ENCODE peak calls at places on chromosomes 2 and 18, in six cellular contexts. One of them, this sample, is unnamed.

GRCh38 chr2:202488671-202489070 is 112.5 kb downstream of the BMPR2 start:
- DNase-seq in endodermal cell: no peak
- DNase-seq in HFF-Myc: no peak
- DNase-seq in A549: no peak
- DNase-seq in upper lobe of right lung: no peak
- DNase-seq in colonic mucosa: no peak
- DNase-seq in this sample: no peak

GRCh38 chr18:79580481-79581171 is 99.0 kb upstream of the CTDP1 start:
- DNase-seq in upper lobe of right lung: peak; percentile 58
- DNase-seq in endodermal cell: peak; percentile 56
- DNase-seq in HFF-Myc: no peak
- DNase-seq in colonic mucosa: no peak
- DNase-seq in A549: no peak
- DNase-seq in this sample: no peak

GRCh38 chr2:185806783-185807182 is 68.2 kb downstream of the FSIP2 start:
- DNase-seq in HFF-Myc: no peak
- DNase-seq in upper lobe of right lung: no peak
- DNase-seq in endodermal cell: no peak
- DNase-seq in colonic mucosa: no peak
- DNase-seq in A549: no peak
- DNase-seq in this sample: no peak

GRCh38 chr2:117056376-117056748 is 758.1 kb upstream of the DDX18 start:
- DNase-seq in HFF-Myc: no peak
- DNase-seq in A549: no peak
- DNase-seq in endodermal cell: no peak
- DNase-seq in colonic mucosa: no peak
- DNase-seq in upper lobe of right lung: no peak
- DNase-seq in this sample: no peak

GRCh38 chr2:133516405-133517028 is 51.7 kb downstream of the NCKAP5 start:
- DNase-seq in A549: no peak
- DNase-seq in HFF-Myc: no peak
- DNase-seq in upper lobe of right lung: no peak
- DNase-seq in colonic mucosa: no peak
- DNase-seq in endodermal cell: no peak
- DNase-seq in this sample: no peak

GRCh38 chr2:231461516-231461971 is 2.7 kb downstream of the NCL start:
- DNase-seq in upper lobe of right lung: no peak
- DNase-seq in A549: no peak
- DNase-seq in colonic mucosa: no peak
- DNase-seq in endodermal cell: no peak
- DNase-seq in HFF-Myc: no peak
- DNase-seq in this sample: no peak

GRCh38 chr2:44926957-44927356 is 14.5 kb upstream of the SIX3 start:
- DNase-seq in A549: no peak
- DNase-seq in colonic mucosa: no peak
- DNase-seq in HFF-Myc: no peak
- DNase-seq in upper lobe of right lung: no peak
- DNase-seq in endodermal cell: peak; percentile 73
- DNase-seq in this sample: no peak

GRCh38 chr2:241223211-241224067 is 35.0 kb downstream of the ANO7 start:
- DNase-seq in A549: no peak
- DNase-seq in upper lobe of right lung: no peak
- DNase-seq in HFF-Myc: no peak
- DNase-seq in colonic mucosa: no peak
- DNase-seq in endodermal cell: no peak
- DNase-seq in this sample: peak; percentile 9

GRCh38 chr2:70932631-70933230 is 3.0 kb upstream of the ATP6V1B1 start:
- DNase-seq in colonic mucosa: peak; percentile 11
- DNase-seq in endodermal cell: peak; percentile 36
- DNase-seq in A549: no peak
- DNase-seq in upper lobe of right lung: no peak
- DNase-seq in HFF-Myc: no peak
- DNase-seq in this sample: no peak

GRCh38 chr18:62128157-62128556 is 58.7 kb downstream of the PIGN start:
- DNase-seq in HFF-Myc: peak; percentile 78
- DNase-seq in colonic mucosa: no peak
- DNase-seq in endodermal cell: no peak
- DNase-seq in A549: no peak
- DNase-seq in upper lobe of right lung: no peak
- DNase-seq in this sample: peak; percentile 3

GRCh38 chr2:28895189-28895893 is 874 bp downstream of the WDR43 start:
- DNase-seq in A549: peak; percentile 48
- DNase-seq in upper lobe of right lung: peak; percentile 73
- DNase-seq in colonic mucosa: peak; percentile 50
- DNase-seq in HFF-Myc: no peak
- DNase-seq in endodermal cell: peak; percentile 69
- DNase-seq in this sample: peak; percentile 11

GRCh38 chr2:204923957-204924356 is 378.7 kb downstream of the PARD3B start:
- DNase-seq in A549: no peak
- DNase-seq in endodermal cell: no peak
- DNase-seq in colonic mucosa: no peak
- DNase-seq in HFF-Myc: no peak
- DNase-seq in upper lobe of right lung: no peak
- DNase-seq in this sample: no peak

GRCh38 chr18:56789004-56789888 is 138.1 kb downstream of the WDR7 start:
- DNase-seq in A549: peak; percentile 36
- DNase-seq in upper lobe of right lung: no peak
- DNase-seq in colonic mucosa: peak; percentile 28
- DNase-seq in HFF-Myc: no peak
- DNase-seq in endodermal cell: peak; percentile 88
- DNase-seq in this sample: peak; percentile 45

GRCh38 chr2:239300242-239300641 is 100.6 kb downstream of the HDAC4 start:
- DNase-seq in colonic mucosa: no peak
- DNase-seq in A549: no peak
- DNase-seq in endodermal cell: no peak
- DNase-seq in upper lobe of right lung: no peak
- DNase-seq in HFF-Myc: no peak
- DNase-seq in this sample: no peak

GRCh38 chr2:241555711-241556110 is 2.8 kb upstream of the BOK start:
- DNase-seq in A549: no peak
- DNase-seq in HFF-Myc: no peak
- DNase-seq in upper lobe of right lung: no peak
- DNase-seq in colonic mucosa: no peak
- DNase-seq in endodermal cell: peak; percentile 58
- DNase-seq in this sample: peak; percentile 58

GRCh38 chr2:180505203-180505602 is 475.2 kb upstream of the UBE2E3 start:
- DNase-seq in HFF-Myc: no peak
- DNase-seq in endodermal cell: no peak
- DNase-seq in upper lobe of right lung: no peak
- DNase-seq in A549: no peak
- DNase-seq in colonic mucosa: no peak
- DNase-seq in this sample: no peak

GRCh38 chr2:85773692-85774091 is 19.9 kb downstream of the ATOH8 start:
- DNase-seq in upper lobe of right lung: no peak
- DNase-seq in endodermal cell: no peak
- DNase-seq in colonic mucosa: no peak
- DNase-seq in A549: no peak
- DNase-seq in HFF-Myc: no peak
- DNase-seq in this sample: no peak
- H3K4me3 ChIP-seq in upper lobe of right lung: no peak overlapping the region
- H3K4me3 ChIP-seq in endodermal cell: no peak overlapping the region
- H3K4me3 ChIP-seq in colonic mucosa: no peak overlapping the region
- H3K4me3 ChIP-seq in A549: no peak overlapping the region
- H3K4me3 ChIP-seq in HFF-Myc: no peak overlapping the region
- H3K4me3 ChIP-seq in this sample: no peak overlapping the region

GRCh38 chr2:229553091-229553490 is 161.3 kb downstream of the DNER start:
- DNase-seq in endodermal cell: no peak
- DNase-seq in HFF-Myc: no peak
- DNase-seq in colonic mucosa: no peak
- DNase-seq in upper lobe of right lung: no peak
- DNase-seq in A549: no peak
- DNase-seq in this sample: no peak
- H3K4me3 ChIP-seq in endodermal cell: no peak overlapping the region
- H3K4me3 ChIP-seq in HFF-Myc: no peak overlapping the region
- H3K4me3 ChIP-seq in colonic mucosa: no peak overlapping the region
- H3K4me3 ChIP-seq in upper lobe of right lung: no peak overlapping the region
- H3K4me3 ChIP-seq in A549: no peak overlapping the region
- H3K4me3 ChIP-seq in this sample: no peak overlapping the region

GRCh38 chr2:215316336-215316735 is 4.5 kb downstream of the ATIC start:
- DNase-seq in A549: no peak
- DNase-seq in colonic mucosa: no peak
- DNase-seq in endodermal cell: no peak
- DNase-seq in upper lobe of right lung: no peak
- DNase-seq in HFF-Myc: no peak
- DNase-seq in this sample: no peak

GRCh38 chr2:215311625-215312394 is at the start of gene ATIC:
- DNase-seq in upper lobe of right lung: peak; percentile 98
- DNase-seq in HFF-Myc: peak; percentile 71
- DNase-seq in colonic mucosa: peak; percentile 96
- DNase-seq in endodermal cell: peak; percentile 97
- DNase-seq in A549: peak; percentile 96
- DNase-seq in this sample: peak; percentile 90

GRCh38 chr2:215315301-215315700 is 3.4 kb downstream of the ATIC start:
- DNase-seq in colonic mucosa: no peak
- DNase-seq in upper lobe of right lung: no peak
- DNase-seq in endodermal cell: no peak
- DNase-seq in HFF-Myc: no peak
- DNase-seq in A549: no peak
- DNase-seq in this sample: no peak

GRCh38 chr2:215314896-215315295 is 3.0 kb downstream of the ATIC start:
- DNase-seq in A549: no peak
- DNase-seq in upper lobe of right lung: no peak
- DNase-seq in endodermal cell: no peak
- DNase-seq in HFF-Myc: no peak
- DNase-seq in colonic mucosa: no peak
- DNase-seq in this sample: no peak

DNA sequence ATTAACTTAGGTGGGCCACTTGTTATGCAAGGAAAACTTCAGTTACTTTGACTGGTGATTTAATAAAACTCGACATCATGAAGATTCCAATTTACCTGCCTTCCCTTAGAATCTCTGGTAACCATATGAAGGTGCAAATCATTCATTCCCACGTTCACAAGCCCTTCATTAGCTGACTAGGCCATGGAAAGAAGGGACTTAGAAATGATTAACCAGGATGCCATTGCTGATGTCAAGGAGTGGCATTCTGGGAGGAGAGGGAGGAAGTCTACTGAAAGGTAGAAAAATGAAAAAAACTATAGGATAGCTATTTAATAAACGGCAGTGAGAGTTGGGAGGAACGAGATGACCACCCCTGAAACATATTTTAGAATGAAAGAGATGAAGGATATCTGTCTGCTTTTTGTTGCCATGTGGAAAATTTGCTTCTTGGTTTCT is 1.4 kb downstream of the ATIC start:
- DNase-seq in endodermal cell: no peak
- DNase-seq in HFF-Myc: no peak
- DNase-seq in A549: peak; percentile 20
- DNase-seq in colonic mucosa: no peak
- DNase-seq in upper lobe of right lung: no peak
- DNase-seq in this sample: no peak
- H3K4me3 ChIP-seq in endodermal cell: peak overlapping the region; percentile 82
- H3K4me3 ChIP-seq in HFF-Myc: peak overlapping the region; percentile 73
- H3K4me3 ChIP-seq in A549: peak overlapping the region; percentile 81
- H3K4me3 ChIP-seq in colonic mucosa: no peak overlapping the region
- H3K4me3 ChIP-seq in upper lobe of right lung: peak overlapping the region; percentile 79
- H3K4me3 ChIP-seq in this sample: peak overlapping the region; percentile 57

GRCh38 chr2:188449570-188449969 is 157.9 kb downstream of the GULP1 start:
- DNase-seq in colonic mucosa: no peak
- DNase-seq in endodermal cell: no peak
- DNase-seq in upper lobe of right lung: no peak
- DNase-seq in HFF-Myc: no peak
- DNase-seq in A549: no peak
- DNase-seq in this sample: no peak

GRCh38 chr2:188452084-188452483 is 160.4 kb downstream of the GULP1 start:
- DNase-seq in colonic mucosa: no peak
- DNase-seq in endodermal cell: no peak
- DNase-seq in HFF-Myc: no peak
- DNase-seq in A549: no peak
- DNase-seq in upper lobe of right lung: no peak
- DNase-seq in this sample: no peak

GRCh38 chr2:188456114-188456909 is 164.6 kb downstream of the GULP1 start:
- DNase-seq in colonic mucosa: no peak
- DNase-seq in HFF-Myc: no peak
- DNase-seq in A549: no peak
- DNase-seq in upper lobe of right lung: no peak
- DNase-seq in endodermal cell: peak; percentile 67
- DNase-seq in this sample: peak; percentile 20

GRCh38 chr2:188449992-188450391 is 158.3 kb downstream of the GULP1 start:
- DNase-seq in upper lobe of right lung: no peak
- DNase-seq in endodermal cell: no peak
- DNase-seq in colonic mucosa: no peak
- DNase-seq in HFF-Myc: no peak
- DNase-seq in A549: no peak
- DNase-seq in this sample: no peak

DNA sequence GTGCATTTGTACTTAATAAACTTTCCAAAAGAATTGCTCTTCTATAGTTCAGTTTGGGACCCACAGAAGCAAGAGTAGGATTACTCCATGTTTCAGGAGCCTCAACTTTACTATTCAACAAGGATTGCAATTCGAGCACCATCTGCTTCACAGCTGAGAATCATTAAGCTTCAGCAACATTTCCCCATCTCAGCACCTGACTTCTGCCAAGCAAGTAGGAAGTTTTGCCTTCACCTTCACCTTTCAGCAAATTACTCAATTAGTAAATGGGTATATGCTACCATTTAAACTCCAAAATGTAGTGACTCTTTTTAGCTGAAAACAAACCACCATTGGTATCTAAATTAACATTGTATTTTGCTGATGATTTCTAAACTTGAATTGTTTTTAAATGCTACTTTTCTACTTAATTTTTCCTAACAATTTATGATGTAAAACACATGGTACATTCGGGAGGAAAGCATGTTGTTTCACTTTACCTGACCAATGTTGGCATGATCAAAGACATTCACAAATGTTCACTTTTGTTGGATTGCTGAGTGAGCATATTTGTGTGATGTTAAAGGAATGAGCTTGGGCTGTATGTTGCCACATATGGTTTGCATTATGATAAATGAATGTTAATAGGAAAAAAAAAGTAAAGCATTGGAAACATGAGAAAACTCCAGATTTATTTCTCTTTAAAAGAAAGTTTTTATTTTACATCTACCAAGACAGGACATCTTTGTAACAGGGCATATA is 159.2 kb downstream of the GULP1 start:
- DNase-seq in colonic mucosa: no peak
- DNase-seq in A549: no peak
- DNase-seq in endodermal cell: no peak
- DNase-seq in HFF-Myc: peak; percentile 44
- DNase-seq in upper lobe of right lung: no peak
- DNase-seq in this sample: no peak
- H3K4me3 ChIP-seq in colonic mucosa: no peak overlapping the region
- H3K4me3 ChIP-seq in A549: no peak overlapping the region
- H3K4me3 ChIP-seq in endodermal cell: no peak overlapping the region
- H3K4me3 ChIP-seq in HFF-Myc: no peak overlapping the region
- H3K4me3 ChIP-seq in upper lobe of right lung: no peak overlapping the region
- H3K4me3 ChIP-seq in this sample: no peak overlapping the region

DNA sequence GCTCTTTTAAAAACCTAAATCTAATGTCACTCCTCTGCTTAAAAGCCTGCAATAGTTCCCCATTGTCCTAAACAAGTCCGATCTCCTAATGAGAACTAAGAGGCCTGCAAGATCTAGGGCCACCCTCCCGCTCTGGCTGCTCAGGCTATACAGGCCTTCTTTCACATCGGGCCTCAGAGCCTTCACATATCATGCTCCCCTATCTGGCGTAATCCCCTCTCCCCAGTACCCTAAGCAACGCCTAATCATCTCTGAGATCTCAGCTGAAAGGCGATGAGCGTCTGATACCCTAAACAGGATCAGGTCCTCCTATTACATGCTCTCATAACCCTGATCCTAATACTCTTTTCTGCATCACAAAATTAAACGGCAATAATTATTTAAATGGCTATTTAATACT is 1.8 kb downstream of the MAP4K3 start:
- DNase-seq in endodermal cell: no peak
- DNase-seq in HFF-Myc: no peak
- DNase-seq in colonic mucosa: peak; percentile 24
- DNase-seq in upper lobe of right lung: no peak
- DNase-seq in A549: no peak
- DNase-seq in this sample: no peak
- H3K4me3 ChIP-seq in endodermal cell: peak overlapping the region; percentile 93
- H3K4me3 ChIP-seq in HFF-Myc: peak overlapping the region; percentile 90
- H3K4me3 ChIP-seq in colonic mucosa: peak overlapping the region; percentile 84
- H3K4me3 ChIP-seq in upper lobe of right lung: peak overlapping the region; percentile 93
- H3K4me3 ChIP-seq in A549: peak overlapping the region; percentile 74
- H3K4me3 ChIP-seq in this sample: no peak overlapping the region